ENCODE peak calls at places on chromosome 20, in ten cellular contexts. I, J, W, V, X, T, Z, Y, P and N are unnamed samples.

GRCh38 chr20:33521461-33521860 is 31.6 kb downstream of the CBFA2T2 start:
- DNase-seq in P (no peak), X (no peak), Y (no peak), T (no peak), J (no peak), W (no peak), Z (no peak), V (no peak), I (no peak), N (no peak)

GRCh38 chr20:19973920-19974620 is 43.1 kb upstream of the NAA20 start:
- DNase-seq in W (peak; percentile 90), I (peak; percentile 82), Z (no peak), Y (peak; percentile 71), X (no peak), V (peak; percentile 94), T (no peak), J (peak; percentile 93), P (peak; percentile 61), N (no peak)

GRCh38 chr20:52645822-52646221 is 326.3 kb upstream of the TSHZ2 start:
- DNase-seq in I (no peak), V (no peak), P (no peak), Y (no peak), W (no peak), T (no peak), J (no peak), X (no peak), Z (no peak), N (no peak)

GRCh38 chr20:45970646-45971424 is 1.2 kb downstream of the ZNF335 start:
- DNase-seq in T (peak; percentile 58), Z (no peak), V (no peak), P (peak; percentile 52), J (peak; percentile 66), X (peak; percentile 55), W (no peak), I (peak; percentile 75), Y (peak; percentile 76), N (no peak)

GRCh38 chr20:32787168-32787567 is 25.0 kb downstream of the DNMT3B start:
- DNase-seq in X (no peak), I (no peak), W (no peak), V (no peak), P (no peak), J (no peak), T (no peak), Z (no peak), Y (no peak), N (no peak)

GRCh38 chr20:63957004-63957689 is 931 bp upstream of the UCKL1 start:
- DNase-seq in V (peak; percentile 70), P (peak; percentile 77), W (no peak), X (peak; percentile 96), Y (no peak), T (peak; percentile 93), Z (peak; percentile 64), J (no peak), I (peak; percentile 85), N (no peak)

GRCh38 chr20:51428451-51429143 is 113.9 kb downstream of the NFATC2 start:
- DNase-seq in Z (peak; percentile 83), I (peak; percentile 48), J (peak; percentile 76), V (peak; percentile 43), W (peak; percentile 73), X (peak; percentile 76), T (peak; percentile 67), Y (peak; percentile 74), P (peak; percentile 74), N (no peak)

GRCh38 chr20:3000852-3001523 is 42.4 kb upstream of the GNRH2 start:
- DNase-seq in X (peak; percentile 60), W (no peak), I (peak; percentile 67), J (no peak), P (no peak), T (no peak), Z (peak; percentile 37), Y (no peak), V (no peak), N (no peak)

GRCh38 chr20:51569815-51570741 is 27.6 kb upstream of the NFATC2 start:
- DNase-seq in P (no peak), X (no peak), T (no peak), W (peak; percentile 65), V (peak; percentile 51), Z (peak; percentile 62), I (peak; percentile 61), J (peak; percentile 79), Y (no peak), N (no peak)

GRCh38 chr20:62359491-62360121 is 7.5 kb downstream of the LAMA5 start:
- DNase-seq in Z (no peak), X (peak; percentile 20), I (peak; percentile 65), Y (no peak), W (no peak), P (no peak), V (no peak), J (peak; percentile 86), T (peak; percentile 47), N (no peak)

GRCh38 chr20:12916699-12917098 is 92.1 kb upstream of the SPTLC3 start:
- DNase-seq in X (peak; percentile 9), P (no peak), J (no peak), Z (no peak), T (peak; percentile 63), Y (no peak), V (no peak), W (no peak), I (peak; percentile 5), N (no peak)

GRCh38 chr20:41989039-41989679 is 371.0 kb upstream of the CHD6 start:
- DNase-seq in J (no peak), Y (no peak), X (no peak), Z (no peak), T (no peak), P (no peak), I (no peak), W (no peak), V (no peak), N (no peak)

GRCh38 chr20:63520939-63521601 is 505 bp downstream of the PPDPF start:
- DNase-seq in T (peak; percentile 83), J (no peak), X (peak; percentile 95), V (peak; percentile 63), Y (peak; percentile 93), P (peak; percentile 65), Z (peak; percentile 80), I (peak; percentile 91), W (peak; percentile 68), N (no peak)

GRCh38 chr20:3270051-3270450 is 31.1 kb upstream of the SLC4A11 start:
- DNase-seq in W (no peak), V (no peak), P (no peak), Y (no peak), I (no peak), X (no peak), J (no peak), Z (no peak), T (no peak), N (no peak)

GRCh38 chr20:15882553-15882952 is 690.7 kb downstream of the KIF16B start:
- DNase-seq in Z (no peak), W (no peak), V (no peak), T (no peak), P (no peak), J (no peak), Y (no peak), X (no peak), I (peak; percentile 11), N (no peak)

GRCh38 chr20:61253640-61254511 is 1.8 kb downstream of the CDH4 start:
- DNase-seq in Y (no peak), X (no peak), Z (peak; percentile 61), J (no peak), W (no peak), V (no peak), T (peak; percentile 80), I (peak; percentile 51), P (peak; percentile 17), N (no peak)
- H3K36me3 ChIP-seq in Y (no peaks in the 10 kb centered on the region), X (no peaks in the 10 kb centered on the region), Z (no peaks in the 10 kb centered on the region), J (no peaks in the 10 kb centered on the region), W (no peaks in the 10 kb centered on the region), V (no peaks in the 10 kb centered on the region), T (no peaks in the 10 kb centered on the region), I (no peaks in the 10 kb centered on the region), P (no peaks in the 10 kb centered on the region), N (no peaks in the 10 kb centered on the region)

DNA sequence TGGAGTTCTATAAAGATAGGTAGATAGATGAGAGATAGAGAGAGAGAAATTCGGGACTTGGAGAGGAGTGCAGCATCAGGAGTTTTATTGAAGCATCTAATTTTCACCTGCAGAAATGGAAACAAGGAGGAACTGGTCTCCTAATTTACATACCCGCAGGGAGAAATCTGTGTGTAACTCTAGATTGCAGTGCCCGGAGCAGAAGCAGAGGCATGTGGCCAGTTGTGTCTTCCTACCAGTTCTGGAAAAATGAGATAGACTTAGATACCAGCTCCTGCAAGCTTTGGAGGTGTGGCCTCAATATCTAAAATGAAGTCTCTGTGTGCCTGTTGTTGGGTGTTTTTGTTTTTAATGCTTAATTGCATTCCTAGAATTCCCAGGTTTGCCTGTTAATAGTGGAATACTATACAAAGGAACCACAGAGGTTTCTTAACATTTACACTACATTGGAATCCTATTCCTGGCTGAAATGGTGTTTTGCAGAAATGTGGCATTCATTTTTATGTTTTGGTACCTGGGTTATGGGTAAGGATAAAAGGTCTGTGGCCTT is 57.4 kb downstream of the DTD1 start:
- DNase-seq in P (no peak), V (no peak), Z (no peak), X (no peak), Y (no peak), I (no peak), T (no peak), W (no peak), J (no peak), N (no peak)
- H3K4me1 ChIP-seq in P (no peaks in the 10 kb centered on the region), V (peaks cover 11% of the 10 kb centered on the region), Z (no peaks in the 10 kb centered on the region), X (peaks cover 30% of the 10 kb centered on the region), Y (no peaks in the 10 kb centered on the region), I (peaks cover 3% of the 10 kb centered on the region), T (no peaks in the 10 kb centered on the region), W (no peaks in the 10 kb centered on the region), J (no peaks in the 10 kb centered on the region), N (no peaks in the 10 kb centered on the region)

DNA sequence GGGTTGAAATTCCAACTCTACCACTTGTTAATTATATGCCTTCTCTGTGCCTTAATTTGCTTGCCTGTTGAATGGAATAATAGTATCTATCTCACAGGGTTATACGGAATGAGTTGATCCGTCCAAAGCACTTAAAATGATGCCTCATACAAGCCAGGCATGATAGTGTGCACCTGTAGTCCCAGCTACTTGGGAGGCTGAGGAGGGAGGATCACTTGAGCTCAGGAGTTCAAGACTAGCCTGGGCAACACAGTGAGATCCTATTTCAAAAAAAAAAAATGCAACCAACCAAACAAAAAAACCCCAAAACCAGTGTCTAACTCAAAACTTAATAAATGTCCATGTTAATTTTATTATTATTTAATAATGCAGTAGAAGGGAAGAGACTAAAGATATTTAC is 35.3 kb downstream of the SAMHD1 start:
- DNase-seq in Z (no peak), T (no peak), V (no peak), J (no peak), P (no peak), X (no peak), W (no peak), I (no peak), Y (no peak), N (no peak)
- H3K36me3 ChIP-seq in Z (no peaks in the 10 kb centered on the region), T (no peaks in the 10 kb centered on the region), V (peaks cover 80% of the 10 kb centered on the region), J (peaks cover 35% of the 10 kb centered on the region), P (no peaks in the 10 kb centered on the region), X (no peaks in the 10 kb centered on the region), W (peaks cover 89% of the 10 kb centered on the region), I (no peaks in the 10 kb centered on the region), Y (peaks cover 93% of the 10 kb centered on the region), N (no peaks in the 10 kb centered on the region)

GRCh38 chr20:57409672-57410397 is 18.6 kb downstream of the RBM38 start:
- DNase-seq in W (no peak), Z (peak; percentile 92), V (no peak), Y (no peak), I (no peak), X (no peak), P (peak; percentile 84), J (no peak), T (no peak), N (no peak)
- H3K4me1 ChIP-seq in W (peaks cover 61% of the 10 kb centered on the region), Z (peaks cover 65% of the 10 kb centered on the region), V (peaks cover 23% of the 10 kb centered on the region), Y (no peaks in the 10 kb centered on the region), I (no peaks in the 10 kb centered on the region), X (no peaks in the 10 kb centered on the region), P (peaks cover 46% of the 10 kb centered on the region), J (peaks cover 24% of the 10 kb centered on the region), T (no peaks in the 10 kb centered on the region), N (no peaks in the 10 kb centered on the region)